ENCODE peak calls at places on chromosome 4, in seven cellular contexts. One of them, this sample, is unnamed.

GRCh38 chr4:177726111-177726510 is 283.9 kb upstream of the AGA start:
- DNase-seq in psoas muscle: no peak
- DNase-seq in suprapubic skin: no peak
- DNase-seq in dorsolateral prefrontal cortex: no peak
- DNase-seq in colonic mucosa: no peak
- DNase-seq in ovary: no peak
- DNase-seq in pancreas: no peak
- DNase-seq in this sample: no peak

GRCh38 chr4:108045687-108046024 is 56.0 kb downstream of the HADH start:
- DNase-seq in psoas muscle: peak; percentile 34
- DNase-seq in ovary: no peak
- DNase-seq in colonic mucosa: no peak
- DNase-seq in pancreas: peak; percentile 62
- DNase-seq in dorsolateral prefrontal cortex: no peak
- DNase-seq in suprapubic skin: no peak
- DNase-seq in this sample: no peak

GRCh38 chr4:112060212-112060611 is 85.0 kb upstream of the FAM241A start:
- DNase-seq in dorsolateral prefrontal cortex: no peak
- DNase-seq in psoas muscle: no peak
- DNase-seq in ovary: no peak
- DNase-seq in suprapubic skin: no peak
- DNase-seq in colonic mucosa: no peak
- DNase-seq in pancreas: no peak
- DNase-seq in this sample: no peak

GRCh38 chr4:53026233-53026632 is 164.1 kb downstream of the RASL11B start:
- DNase-seq in ovary: no peak
- DNase-seq in pancreas: no peak
- DNase-seq in colonic mucosa: no peak
- DNase-seq in psoas muscle: no peak
- DNase-seq in dorsolateral prefrontal cortex: no peak
- DNase-seq in suprapubic skin: no peak
- DNase-seq in this sample: no peak

GRCh38 chr4:169464080-169464479 is 148.3 kb downstream of the NEK1 start:
- DNase-seq in pancreas: no peak
- DNase-seq in psoas muscle: no peak
- DNase-seq in ovary: no peak
- DNase-seq in suprapubic skin: no peak
- DNase-seq in colonic mucosa: no peak
- DNase-seq in dorsolateral prefrontal cortex: no peak
- DNase-seq in this sample: no peak

GRCh38 chr4:123312951-123313592 is 83.5 kb upstream of the SPRY1 start:
- DNase-seq in suprapubic skin: no peak
- DNase-seq in ovary: no peak
- DNase-seq in psoas muscle: no peak
- DNase-seq in pancreas: no peak
- DNase-seq in dorsolateral prefrontal cortex: no peak
- DNase-seq in colonic mucosa: no peak
- DNase-seq in this sample: no peak

GRCh38 chr4:64272432-64272831 is 136.8 kb downstream of the TECRL start:
- DNase-seq in pancreas: no peak
- DNase-seq in psoas muscle: no peak
- DNase-seq in suprapubic skin: no peak
- DNase-seq in dorsolateral prefrontal cortex: no peak
- DNase-seq in ovary: no peak
- DNase-seq in colonic mucosa: no peak
- DNase-seq in this sample: no peak

GRCh38 chr4:81550005-81550896 is 78.5 kb upstream of the RASGEF1B start:
- DNase-seq in colonic mucosa: no peak
- DNase-seq in ovary: no peak
- DNase-seq in pancreas: no peak
- DNase-seq in dorsolateral prefrontal cortex: no peak
- DNase-seq in psoas muscle: peak; percentile 15
- DNase-seq in suprapubic skin: no peak
- DNase-seq in this sample: no peak

GRCh38 chr4:102557636-102558035 is 56.5 kb downstream of the NFKB1 start:
- DNase-seq in psoas muscle: no peak
- DNase-seq in colonic mucosa: no peak
- DNase-seq in suprapubic skin: no peak
- DNase-seq in dorsolateral prefrontal cortex: no peak
- DNase-seq in ovary: no peak
- DNase-seq in pancreas: no peak
- DNase-seq in this sample: no peak

GRCh38 chr4:40722576-40723161 is 27.1 kb upstream of the NSUN7 start:
- DNase-seq in pancreas: peak; percentile 16
- DNase-seq in dorsolateral prefrontal cortex: no peak
- DNase-seq in suprapubic skin: no peak
- DNase-seq in colonic mucosa: peak; percentile 66
- DNase-seq in ovary: no peak
- DNase-seq in psoas muscle: no peak
- DNase-seq in this sample: no peak

GRCh38 chr4:128376958-128377357 is 89.3 kb upstream of the PGRMC2 start:
- DNase-seq in ovary: no peak
- DNase-seq in suprapubic skin: no peak
- DNase-seq in psoas muscle: no peak
- DNase-seq in dorsolateral prefrontal cortex: no peak
- DNase-seq in colonic mucosa: no peak
- DNase-seq in pancreas: no peak
- DNase-seq in this sample: no peak

GRCh38 chr4:31918891-31919290 is 1198.7 kb downstream of the PCDH7 start:
- DNase-seq in psoas muscle: no peak
- DNase-seq in pancreas: no peak
- DNase-seq in dorsolateral prefrontal cortex: no peak
- DNase-seq in suprapubic skin: no peak
- DNase-seq in colonic mucosa: no peak
- DNase-seq in ovary: no peak
- DNase-seq in this sample: no peak

GRCh38 chr4:181962321-181962720 is 280.9 kb upstream of the TENM3 start:
- DNase-seq in dorsolateral prefrontal cortex: no peak
- DNase-seq in psoas muscle: no peak
- DNase-seq in ovary: no peak
- DNase-seq in pancreas: no peak
- DNase-seq in colonic mucosa: no peak
- DNase-seq in suprapubic skin: no peak
- DNase-seq in this sample: no peak

GRCh38 chr4:47590325-47590724 is 105.2 kb downstream of the ATP10D start:
- DNase-seq in pancreas: no peak
- DNase-seq in psoas muscle: no peak
- DNase-seq in suprapubic skin: no peak
- DNase-seq in colonic mucosa: no peak
- DNase-seq in ovary: no peak
- DNase-seq in dorsolateral prefrontal cortex: no peak
- DNase-seq in this sample: no peak

GRCh38 chr4:108355523-108356208 is 186.9 kb upstream of the LEF1 start:
- DNase-seq in dorsolateral prefrontal cortex: no peak
- DNase-seq in suprapubic skin: no peak
- DNase-seq in ovary: no peak
- DNase-seq in psoas muscle: no peak
- DNase-seq in pancreas: no peak
- DNase-seq in colonic mucosa: no peak
- DNase-seq in this sample: no peak

GRCh38 chr4:187069398-187069797 is 345.7 kb upstream of the FAT1 start:
- DNase-seq in colonic mucosa: no peak
- DNase-seq in pancreas: no peak
- DNase-seq in suprapubic skin: no peak
- DNase-seq in dorsolateral prefrontal cortex: no peak
- DNase-seq in psoas muscle: no peak
- DNase-seq in ovary: no peak
- DNase-seq in this sample: no peak

GRCh38 chr4:145843148-145843547 is 95.5 kb downstream of the ZNF827 start:
- DNase-seq in suprapubic skin: no peak
- DNase-seq in colonic mucosa: no peak
- DNase-seq in dorsolateral prefrontal cortex: no peak
- DNase-seq in psoas muscle: no peak
- DNase-seq in ovary: no peak
- DNase-seq in pancreas: no peak
- DNase-seq in this sample: no peak

GRCh38 chr4:147513952-147514351 is 33.1 kb downstream of the EDNRA start:
- DNase-seq in psoas muscle: no peak
- DNase-seq in dorsolateral prefrontal cortex: no peak
- DNase-seq in suprapubic skin: no peak
- DNase-seq in colonic mucosa: no peak
- DNase-seq in ovary: no peak
- DNase-seq in pancreas: no peak
- DNase-seq in this sample: no peak
- TF ChIP-seq CTCF in psoas muscle: no peak
- TF ChIP-seq CTCF in dorsolateral prefrontal cortex: no peak
- TF ChIP-seq CTCF in suprapubic skin: no peak
- TF ChIP-seq CTCF in colonic mucosa: no peak
- TF ChIP-seq CTCF in ovary: no peak
- TF ChIP-seq CTCF in pancreas: no peak
- TF ChIP-seq CTCF in this sample: no peak

GRCh38 chr4:95637047-95637600 is 88.4 kb upstream of the UNC5C start:
- DNase-seq in ovary: no peak
- DNase-seq in dorsolateral prefrontal cortex: no peak
- DNase-seq in pancreas: no peak
- DNase-seq in colonic mucosa: no peak
- DNase-seq in psoas muscle: no peak
- DNase-seq in suprapubic skin: no peak
- DNase-seq in this sample: no peak
- TF ChIP-seq CTCF in ovary: no peak
- TF ChIP-seq CTCF in dorsolateral prefrontal cortex: no peak
- TF ChIP-seq CTCF in pancreas: no peak
- TF ChIP-seq CTCF in colonic mucosa: no peak
- TF ChIP-seq CTCF in psoas muscle: no peak
- TF ChIP-seq CTCF in suprapubic skin: peak; percentile 11
- TF ChIP-seq CTCF in this sample: no peak

GRCh38 chr4:1258457-1258856 is 9.5 kb upstream of the CTBP1 start:
- DNase-seq in pancreas: no peak
- DNase-seq in dorsolateral prefrontal cortex: no peak
- DNase-seq in ovary: no peak
- DNase-seq in suprapubic skin: no peak
- DNase-seq in psoas muscle: no peak
- DNase-seq in colonic mucosa: no peak
- DNase-seq in this sample: no peak
- TF ChIP-seq CTCF in pancreas: no peak
- TF ChIP-seq CTCF in dorsolateral prefrontal cortex: peak; percentile 6
- TF ChIP-seq CTCF in ovary: no peak
- TF ChIP-seq CTCF in suprapubic skin: no peak
- TF ChIP-seq CTCF in psoas muscle: no peak
- TF ChIP-seq CTCF in colonic mucosa: no peak
- TF ChIP-seq CTCF in this sample: no peak

GRCh38 chr4:663438-664428 is 10.3 kb downstream of the ATP5ME start:
- DNase-seq in suprapubic skin: peak; percentile 64
- DNase-seq in ovary: peak; percentile 53
- DNase-seq in dorsolateral prefrontal cortex: no peak
- DNase-seq in pancreas: no peak
- DNase-seq in psoas muscle: peak; percentile 61
- DNase-seq in colonic mucosa: no peak
- DNase-seq in this sample: no peak
- TF ChIP-seq CTCF in suprapubic skin: no peak
- TF ChIP-seq CTCF in ovary: peak; percentile 20
- TF ChIP-seq CTCF in dorsolateral prefrontal cortex: no peak
- TF ChIP-seq CTCF in pancreas: no peak
- TF ChIP-seq CTCF in psoas muscle: no peak
- TF ChIP-seq CTCF in colonic mucosa: no peak
- TF ChIP-seq CTCF in this sample: no peak

GRCh38 chr4:163048447-163048846 is 118.2 kb downstream of the NAF1 start:
- DNase-seq in ovary: no peak
- DNase-seq in suprapubic skin: no peak
- DNase-seq in psoas muscle: no peak
- DNase-seq in colonic mucosa: no peak
- DNase-seq in dorsolateral prefrontal cortex: no peak
- DNase-seq in pancreas: peak; percentile 5
- DNase-seq in this sample: no peak
- TF ChIP-seq CTCF in ovary: no peak
- TF ChIP-seq CTCF in suprapubic skin: peak; percentile 17
- TF ChIP-seq CTCF in psoas muscle: peak; percentile 26
- TF ChIP-seq CTCF in colonic mucosa: peak; percentile 33
- TF ChIP-seq CTCF in dorsolateral prefrontal cortex: peak; percentile 30
- TF ChIP-seq CTCF in pancreas: peak; percentile 13
- TF ChIP-seq CTCF in this sample: peak; percentile 5

GRCh38 chr4:125316781-125317525 is 2.2 kb downstream of the FAT4 start:
- DNase-seq in ovary: peak; percentile 22
- DNase-seq in pancreas: no peak
- DNase-seq in suprapubic skin: peak; percentile 67
- DNase-seq in dorsolateral prefrontal cortex: peak; percentile 68
- DNase-seq in psoas muscle: peak; percentile 41
- DNase-seq in colonic mucosa: peak; percentile 18
- DNase-seq in this sample: peak; percentile 23
- TF ChIP-seq CTCF in ovary: no peak
- TF ChIP-seq CTCF in pancreas: no peak
- TF ChIP-seq CTCF in suprapubic skin: no peak
- TF ChIP-seq CTCF in dorsolateral prefrontal cortex: peak; percentile 20
- TF ChIP-seq CTCF in psoas muscle: no peak
- TF ChIP-seq CTCF in colonic mucosa: no peak
- TF ChIP-seq CTCF in this sample: no peak

GRCh38 chr4:183362916-183363542 is 40.8 kb upstream of the CLDN24 start:
- DNase-seq in pancreas: no peak
- DNase-seq in dorsolateral prefrontal cortex: no peak
- DNase-seq in colonic mucosa: no peak
- DNase-seq in suprapubic skin: peak; percentile 34
- DNase-seq in psoas muscle: no peak
- DNase-seq in ovary: no peak
- DNase-seq in this sample: no peak
- TF ChIP-seq CTCF in pancreas: no peak
- TF ChIP-seq CTCF in dorsolateral prefrontal cortex: no peak
- TF ChIP-seq CTCF in colonic mucosa: no peak
- TF ChIP-seq CTCF in suprapubic skin: no peak
- TF ChIP-seq CTCF in psoas muscle: no peak
- TF ChIP-seq CTCF in ovary: no peak
- TF ChIP-seq CTCF in this sample: no peak

DNA sequence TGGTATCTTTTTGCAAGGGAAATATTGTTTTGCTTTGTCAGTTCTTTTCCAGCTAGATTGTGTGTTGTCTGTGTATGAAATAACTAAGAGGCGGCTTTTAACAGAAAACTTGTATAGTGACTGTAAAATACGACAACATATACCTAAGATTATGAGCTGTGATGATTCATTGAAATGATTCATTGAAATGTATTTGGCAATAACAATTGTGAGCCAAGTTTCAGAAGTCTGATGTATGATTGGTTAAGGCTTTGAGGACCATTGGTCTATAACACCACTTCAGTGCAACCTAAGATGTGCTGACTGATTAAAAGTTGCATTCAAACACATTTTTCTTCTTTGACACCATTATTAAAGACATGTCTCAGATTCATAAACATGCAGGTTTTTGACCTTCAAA is 76.6 kb downstream of the PTPN13 start:
- DNase-seq in pancreas: no peak
- DNase-seq in dorsolateral prefrontal cortex: no peak
- DNase-seq in colonic mucosa: no peak
- DNase-seq in suprapubic skin: no peak
- DNase-seq in psoas muscle: no peak
- DNase-seq in ovary: no peak
- DNase-seq in this sample: no peak
- TF ChIP-seq CTCF in pancreas: no peak
- TF ChIP-seq CTCF in dorsolateral prefrontal cortex: no peak
- TF ChIP-seq CTCF in colonic mucosa: no peak
- TF ChIP-seq CTCF in suprapubic skin: no peak
- TF ChIP-seq CTCF in psoas muscle: no peak
- TF ChIP-seq CTCF in ovary: no peak
- TF ChIP-seq CTCF in this sample: no peak

This sample was measured in omental fat pad.